ENCODE peak calls at places on chromosome 20, in ten cellular contexts. G is AG04450; I is left ventricle myocardium inferior; S is mammary epithelial cell; Z is astrocyte of the cerebellum; P is MM.1S; U is endodermal cell; X is psoas muscle; H is upper lobe of right lung; L is CD4-positive, alpha-beta memory T cell. M is an unnamed sample.

GRCh38 chr20:31494131-31494530 is 19.0 kb downstream of the REM1 start:
- DNase-seq in G (no peak), I (no peak), S (peak; percentile 49), Z (no peak), P (peak; percentile 16), U (peak; percentile 90), X (no peak), H (no peak), L (no peak), M (no peak)

GRCh38 chr20:3109350-3110302 is 25.1 kb upstream of the AVP start:
- DNase-seq in G (no peak), I (no peak), S (no peak), Z (no peak), P (no peak), U (no peak), X (no peak), H (no peak), L (no peak), M (peak; percentile 61)

GRCh38 chr20:64160536-64161495 is 3.4 kb upstream of the MYT1 start:
- DNase-seq in G (no peak), I (no peak), S (no peak), Z (no peak), P (no peak), U (peak; percentile 90), X (no peak), H (no peak), L (no peak), M (peak; percentile 41)

GRCh38 chr20:34037767-34038166 is 44.1 kb downstream of the RALY start:
- DNase-seq in G (peak; percentile 68), I (peak; percentile 23), S (no peak), Z (no peak), P (no peak), U (no peak), X (no peak), H (no peak), L (no peak), M (no peak)

GRCh38 chr20:43536817-43537440 is 21.9 kb upstream of the SGK2 start:
- DNase-seq in G (no peak), I (no peak), S (no peak), Z (no peak), P (no peak), U (no peak), X (no peak), H (no peak), L (no peak), M (no peak)

GRCh38 chr20:62887147-62887859 is 25.7 kb upstream of the TCFL5 start:
- DNase-seq in G (peak; percentile 82), I (peak; percentile 66), S (peak; percentile 75), Z (peak; percentile 83), P (no peak), U (no peak), X (peak; percentile 64), H (no peak), L (no peak), M (no peak)

GRCh38 chr20:38888059-38888831 is 38.0 kb upstream of the FAM83D start:
- DNase-seq in G (no peak), I (no peak), S (peak; percentile 28), Z (no peak), P (no peak), U (no peak), X (no peak), H (peak; percentile 54), L (no peak), M (no peak)

GRCh38 chr20:40741507-40742106 is 52.6 kb upstream of the MAFB start:
- DNase-seq in G (no peak), I (peak; percentile 27), S (peak; percentile 37), Z (no peak), P (peak; percentile 57), U (peak; percentile 90), X (no peak), H (no peak), L (peak; percentile 9), M (no peak)

GRCh38 chr20:1186367-1186991 is 1.7 kb upstream of the TMEM74B start:
- DNase-seq in G (no peak), I (no peak), S (no peak), Z (no peak), P (no peak), U (peak; percentile 66), X (no peak), H (no peak), L (no peak), M (no peak)

GRCh38 chr20:1184638-1185315 is at the start of gene TMEM74B:
- DNase-seq in G (no peak), I (no peak), S (no peak), Z (no peak), P (no peak), U (peak; percentile 74), X (no peak), H (no peak), L (no peak), M (no peak)

GRCh38 chr20:1183153-1183552 is 1.6 kb downstream of the TMEM74B start:
- DNase-seq in G (no peak), I (no peak), S (no peak), Z (no peak), P (no peak), U (no peak), X (no peak), H (no peak), L (no peak), M (no peak)

GRCh38 chr20:1184260-1184637 is 532 bp downstream of the TMEM74B start:
- DNase-seq in G (no peak), I (no peak), S (no peak), Z (no peak), P (no peak), U (no peak), X (no peak), H (no peak), L (no peak), M (no peak)

DNA sequence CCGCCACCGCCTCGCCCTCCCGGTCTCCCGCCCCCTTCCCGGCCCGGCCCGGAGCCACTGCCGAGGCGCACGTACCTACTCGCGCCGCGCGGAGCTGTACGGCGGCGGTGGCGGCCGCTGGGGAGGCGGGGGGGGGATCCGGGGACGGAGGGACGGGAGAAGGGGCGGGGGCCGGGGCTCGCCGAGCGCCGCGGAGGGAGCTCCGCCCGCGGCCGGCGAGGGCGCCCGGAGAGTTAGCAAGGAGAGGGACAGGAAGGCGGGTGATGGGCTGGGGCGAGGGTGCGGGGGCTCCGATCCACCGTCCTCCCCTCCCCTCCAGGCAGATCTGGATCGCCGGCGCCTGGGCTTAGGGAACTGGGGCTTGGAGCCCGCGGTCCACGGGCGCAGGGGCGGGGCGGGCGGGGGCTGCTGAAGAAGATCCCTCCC is 548 bp upstream of the TMEM74B start:
- DNase-seq in G (no peak), I (no peak), S (no peak), Z (no peak), P (no peak), U (no peak), X (no peak), H (no peak), L (no peak), M (no peak)
- H3K4me3 ChIP-seq in G (peak overlapping the region; percentile 37), I (peak overlapping the region; percentile 73), S (peak overlapping the region; percentile 40), Z (peak overlapping the region; percentile 27), P (peak overlapping the region; percentile 42), U (peak overlapping the region; percentile 45), X (peak overlapping the region; percentile 68), H (peak overlapping the region; percentile 53), L (no peak overlapping the region), M (peak overlapping the region; percentile 25)

GRCh38 chr20:1182136-1182535 is 2.6 kb downstream of the TMEM74B start:
- DNase-seq in G (no peak), I (no peak), S (no peak), Z (no peak), P (no peak), U (no peak), X (no peak), H (no peak), L (no peak), M (no peak)

GRCh38 chr20:1187605-1188171 is 2.9 kb upstream of the TMEM74B start:
- DNase-seq in G (no peak), I (no peak), S (no peak), Z (no peak), P (no peak), U (no peak), X (no peak), H (no peak), L (no peak), M (no peak)

GRCh38 chr20:1188347-1188746 is 3.6 kb upstream of the TMEM74B start:
- DNase-seq in G (no peak), I (no peak), S (no peak), Z (no peak), P (no peak), U (no peak), X (no peak), H (no peak), L (no peak), M (no peak)

GRCh38 chr20:1189827-1190226 is 5.0 kb upstream of the TMEM74B start:
- DNase-seq in G (no peak), I (no peak), S (no peak), Z (no peak), P (no peak), U (no peak), X (no peak), H (no peak), L (no peak), M (no peak)

DNA sequence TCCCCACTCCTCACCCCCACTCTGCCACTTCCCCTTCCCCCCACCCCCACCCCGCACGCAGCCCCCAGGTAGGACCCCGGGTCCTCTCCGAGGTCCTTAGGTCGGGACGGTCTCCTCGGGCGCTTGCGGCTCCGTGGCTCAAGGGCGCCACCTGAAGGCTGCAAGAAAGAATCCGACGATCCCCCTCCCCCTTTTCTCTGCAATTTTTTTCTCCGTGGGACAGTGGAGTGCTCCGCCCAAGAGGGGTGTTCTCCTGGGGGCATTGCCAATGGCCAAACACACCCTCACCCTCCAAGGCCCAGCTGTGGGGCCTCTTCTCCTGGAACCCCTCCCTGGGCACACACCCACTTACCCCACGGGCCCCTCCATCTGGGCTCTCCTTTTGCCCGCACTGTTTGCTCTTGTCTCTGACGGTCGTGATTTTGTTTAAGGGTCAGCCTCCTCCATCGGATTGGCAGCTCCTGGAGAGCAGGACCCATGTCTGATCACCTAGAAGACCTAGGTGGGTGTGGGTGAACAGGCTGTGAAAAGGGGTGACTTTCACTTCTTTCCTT is 1.1 kb upstream of the TMEM74B start:
- DNase-seq in G (no peak), I (peak; percentile 37), S (peak; percentile 16), Z (no peak), P (peak; percentile 69), U (peak; percentile 89), X (no peak), H (peak; percentile 76), L (peak; percentile 28), M (no peak)
- H3K4me3 ChIP-seq in G (peak overlapping the region; percentile 37), I (peak overlapping the region; percentile 73), S (no peak overlapping the region), Z (peak overlapping the region; percentile 27), P (peak overlapping the region; percentile 42), U (no peak overlapping the region), X (peak overlapping the region; percentile 68), H (peak overlapping the region; percentile 53), L (no peak overlapping the region), M (no peak overlapping the region)

GRCh38 chr20:10349118-10349517 is 84.9 kb downstream of the MKKS start:
- DNase-seq in G (no peak), I (no peak), S (no peak), Z (no peak), P (no peak), U (no peak), X (no peak), H (no peak), L (no peak), M (no peak)
- H3K4me3 ChIP-seq in G (no peak overlapping the region), I (no peak overlapping the region), S (no peak overlapping the region), Z (no peak overlapping the region), P (no peak overlapping the region), U (no peak overlapping the region), X (no peak overlapping the region), H (no peak overlapping the region), L (no peak overlapping the region), M (no peak overlapping the region)

DNA sequence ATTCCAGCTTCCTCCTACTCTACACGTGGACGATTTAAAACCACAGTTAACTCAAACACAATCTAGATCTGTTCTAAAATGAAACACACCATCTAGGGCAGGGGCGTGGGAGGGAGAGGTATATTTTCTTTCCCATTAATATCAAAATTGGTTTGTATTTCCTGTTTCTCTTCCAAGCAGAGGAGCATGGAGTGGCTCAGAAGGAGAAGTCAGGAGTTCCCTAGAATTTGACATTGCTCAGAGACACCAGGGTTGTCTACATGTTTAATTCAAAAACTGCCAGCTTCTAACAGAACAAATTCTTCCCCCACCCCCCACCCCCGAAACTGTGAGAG is 2.3 kb downstream of the PREX1 start:
- DNase-seq in G (no peak), I (no peak), S (no peak), Z (no peak), P (no peak), U (no peak), X (no peak), H (no peak), L (no peak), M (no peak)
- H3K4me3 ChIP-seq in G (no peak overlapping the region), I (peak overlapping the region; percentile 77), S (no peak overlapping the region), Z (no peak overlapping the region), P (no peak overlapping the region), U (peak overlapping the region; percentile 96), X (peak overlapping the region; percentile 76), H (peak overlapping the region; percentile 66), L (peak overlapping the region; percentile 90), M (peak overlapping the region; percentile 17)

M was measured in kidney.